ENCODE peak calls at places on chromosomes 11 and 22, in six cellular contexts. S is lower leg skin, P is uterus, M is body of pancreas, Z is Peyer's patch, V is A549. A is an unnamed sample.

GRCh38 chr11:113345978-113346377 is 31.6 kb downstream of the TTC12 start:
- DNase-seq in S (no peak), P (no peak), M (no peak), Z (no peak), V (no peak), A (no peak)

GRCh38 chr11:74470526-74470925 is 3.2 kb upstream of the KCNE3 start:
- DNase-seq in S (no peak), P (no peak), M (no peak), Z (no peak), V (no peak), A (no peak)

GRCh38 chr11:45025716-45026492 is 75.2 kb upstream of the TP53I11 start:
- DNase-seq in S (no peak), P (no peak), M (peak), Z (no peak), V (no peak), A (no peak)

GRCh38 chr11:91093141-91093540 is 870.3 kb upstream of the CHORDC1 start:
- DNase-seq in S (no peak), P (no peak), M (no peak), Z (no peak), V (no peak), A (no peak)

GRCh38 chr22:19411690-19412045 is 19.9 kb downstream of the HIRA start:
- DNase-seq in S (no peak), P (no peak), M (no peak), Z (no peak), V (no peak), A (no peak)

GRCh38 chr11:74069146-74070046 is 60.5 kb upstream of the UCP3 start:
- DNase-seq in S (peak), P (no peak), M (peak), Z (no peak), V (peak), A (no peak)

GRCh38 chr11:119905162-119905561 is 176.2 kb upstream of the NECTIN1 start:
- DNase-seq in S (no peak), P (no peak), M (no peak), Z (no peak), V (no peak), A (no peak)

GRCh38 chr11:119531623-119532022 is 108.7 kb upstream of the THY1 start:
- DNase-seq in S (no peak), P (no peak), M (no peak), Z (no peak), V (no peak), A (no peak)

GRCh38 chr11:36009469-36009868 is 65.6 kb downstream of the LDLRAD3 start:
- DNase-seq in S (no peak), P (no peak), M (no peak), Z (no peak), V (no peak), A (peak)

GRCh38 chr22:47174671-47175111 is 412.2 kb downstream of the TBC1D22A start:
- DNase-seq in S (no peak), P (peak), M (peak), Z (peak), V (no peak), A (no peak)

GRCh38 chr11:93407777-93408401 is 77.3 kb downstream of the DEUP1 start:
- DNase-seq in S (no peak), P (no peak), M (no peak), Z (no peak), V (no peak), A (no peak)

GRCh38 chr11:67167715-67168114 is 48.7 kb downstream of the KDM2A start:
- DNase-seq in S (no peak), P (no peak), M (no peak), Z (no peak), V (no peak), A (no peak)

GRCh38 chr11:46553746-46554204 is 40.0 kb downstream of the AMBRA1 start:
- DNase-seq in S (no peak), P (no peak), M (no peak), Z (no peak), V (peak), A (no peak)

GRCh38 chr11:64337538-64338249 is 2.3 kb upstream of the CCDC88B start:
- DNase-seq in S (no peak), P (no peak), M (no peak), Z (no peak), V (no peak), A (no peak)

GRCh38 chr22:49754674-49755590 is 72.7 kb downstream of the BRD1 start:
- DNase-seq in S (no peak), P (no peak), M (no peak), Z (no peak), V (no peak), A (no peak)

GRCh38 chr22:29801153-29801552 is 34.0 kb downstream of the UQCR10 start:
- DNase-seq in S (no peak), P (no peak), M (no peak), Z (no peak), V (no peak), A (no peak)

GRCh38 chr11:73800407-73800806 is 12.7 kb downstream of the MRPL48 start:
- DNase-seq in S (no peak), P (no peak), M (no peak), Z (no peak), V (no peak), A (no peak)

GRCh38 chr11:111387318-111387863 is 8.3 kb upstream of the POU2AF1 start:
- DNase-seq in S (no peak), P (no peak), M (peak), Z (peak), V (no peak), A (no peak)

GRCh38 chr22:26590525-26590858 is 560 bp upstream of the TPST2 start:
- DNase-seq in S (peak), P (no peak), M (peak), Z (no peak), V (no peak), A (no peak)

GRCh38 chr11:26675233-26675928 is 46.5 kb downstream of the SLC5A12 start:
- DNase-seq in S (no peak), P (no peak), M (no peak), Z (no peak), V (no peak), A (no peak)

GRCh38 chr11:70742553-70743291 is 344.4 kb downstream of the CTTN start:
- DNase-seq in S (no peak), P (no peak), M (peak), Z (peak), V (no peak), A (no peak)

GRCh38 chr11:100808904-100809491 is 121.9 kb downstream of the ARHGAP42 start:
- DNase-seq in S (no peak), P (no peak), M (no peak), Z (no peak), V (peak), A (no peak)

GRCh38 chr11:134390706-134391105 is 21.3 kb downstream of the B3GAT1 start:
- DNase-seq in S (no peak), P (no peak), M (no peak), Z (no peak), V (no peak), A (no peak)

GRCh38 chr11:50080256-50080655 is 47.6 kb downstream of the OR4C45 start:
- DNase-seq in S (no peak), P (no peak), M (no peak), Z (no peak), V (no peak), A (no peak)

GRCh38 chr11:770642-771616 is 6.4 kb downstream of the GATD1 start:
- DNase-seq in S (no peak), P (no peak), M (no peak), Z (no peak), V (no peak), A (no peak)
- TF ChIP-seq POLR2A in S (no peak), P (no peak), M (no peak), Z (no peak), V (no peak), A (no peak)

GRCh38 chr11:69055598-69056516 is 7.1 kb downstream of the TPCN2 start:
- DNase-seq in S (peak), P (no peak), M (peak), Z (peak), V (no peak), A (no peak)

GRCh38 chr11:69053546-69054396 is 5.0 kb downstream of the TPCN2 start:
- DNase-seq in S (no peak), P (no peak), M (no peak), Z (no peak), V (no peak), A (no peak)

GRCh38 chr11:69057236-69057635 is 8.5 kb downstream of the TPCN2 start:
- DNase-seq in S (no peak), P (no peak), M (no peak), Z (no peak), V (no peak), A (no peak)

GRCh38 chr11:69054397-69055211 is 5.9 kb downstream of the TPCN2 start:
- DNase-seq in S (no peak), P (no peak), M (no peak), Z (no peak), V (no peak), A (no peak)

DNA sequence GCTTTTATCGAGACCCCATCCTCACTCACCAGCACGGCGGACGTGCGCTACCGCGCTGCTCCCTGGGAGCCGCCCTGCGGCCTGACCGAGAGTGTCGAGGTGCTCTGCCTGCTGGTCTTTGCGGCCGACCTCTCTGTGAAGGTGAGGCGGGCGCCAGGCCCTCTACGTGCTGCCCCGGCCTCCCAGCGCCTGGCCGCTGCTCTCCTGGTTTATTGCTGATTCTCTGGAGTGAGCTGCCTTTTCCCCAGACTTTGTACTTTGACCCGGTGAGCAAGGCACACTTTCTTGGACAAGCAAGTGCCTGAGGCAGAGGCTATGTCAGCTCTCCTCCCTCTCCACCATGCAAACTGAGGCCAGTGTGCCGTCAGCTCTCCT is 6.5 kb downstream of the TPCN2 start:
- DNase-seq in S (no peak), P (no peak), M (no peak), Z (peak), V (no peak), A (no peak)
- TF ChIP-seq POLR2A in S (no peak), P (no peak), M (no peak), Z (peak), V (no peak), A (no peak)

GRCh38 chr11:85799142-85799541 is 11.8 kb downstream of the SYTL2 start:
- DNase-seq in S (no peak), P (no peak), M (no peak), Z (no peak), V (no peak), A (no peak)

GRCh38 chr11:85798361-85798760 is 12.6 kb downstream of the SYTL2 start:
- DNase-seq in S (no peak), P (no peak), M (no peak), Z (no peak), V (no peak), A (no peak)

GRCh38 chr11:85803920-85804319 is 7.0 kb downstream of the SYTL2 start:
- DNase-seq in S (no peak), P (no peak), M (no peak), Z (no peak), V (no peak), A (no peak)

GRCh38 chr11:85800595-85801342 is 10.2 kb downstream of the SYTL2 start:
- DNase-seq in S (no peak), P (no peak), M (no peak), Z (no peak), V (no peak), A (no peak)

DNA sequence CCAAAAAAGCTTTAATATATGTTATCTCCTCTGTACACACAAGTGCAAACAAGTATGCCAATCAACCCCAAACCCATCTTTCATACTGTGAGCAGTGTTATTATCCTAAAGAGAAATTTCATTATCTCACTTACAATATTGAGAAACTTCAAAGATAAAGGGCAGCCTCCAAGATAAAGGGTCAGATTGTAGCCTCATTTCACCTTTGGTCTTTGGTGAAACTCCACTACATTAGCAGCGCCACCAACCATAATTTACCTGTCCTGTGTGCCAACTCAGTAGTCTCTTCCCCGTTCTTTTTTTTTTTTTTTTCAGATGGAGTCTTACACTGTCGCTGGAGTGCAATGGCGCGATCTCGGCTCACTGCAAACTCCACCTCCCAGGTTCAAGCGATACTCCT is 9.4 kb downstream of the SYTL2 start:
- DNase-seq in S (no peak), P (no peak), M (no peak), Z (no peak), V (no peak), A (no peak)
- TF ChIP-seq POLR2A in S (no peak), P (no peak), M (no peak), Z (no peak), V (no peak), A (no peak)

GRCh38 chr11:121451982-121452608 is at the start of gene SORL1:
- DNase-seq in S (no peak), P (peak), M (peak), Z (peak), V (peak), A (peak)
- TF ChIP-seq POLR2A in S (no peak), P (no peak), M (peak), Z (peak), V (peak), A (no peak)